ENCODE peak calls at places on chromosomes 13 and 19, in six cellular contexts. One of them, this sample, is unnamed.
A peak's percentile ranks its signal among the peaks of the same experiment; 100 is the strongest.

GRCh38 chr19:34319230-34319585 is 45.8 kb upstream of the GPI start:
- DNase-seq in HAP-1: no peak
- DNase-seq in tibial nerve: no peak
- DNase-seq in left ventricle myocardium inferior: no peak
- DNase-seq in A549: no peak
- DNase-seq in SK-N-SH: no peak
- DNase-seq in this sample: no peak

GRCh38 chr13:107233541-107233940 is 665.6 kb upstream of the ARGLU1 start:
- DNase-seq in HAP-1: no peak
- DNase-seq in tibial nerve: no peak
- DNase-seq in left ventricle myocardium inferior: no peak
- DNase-seq in A549: no peak
- DNase-seq in SK-N-SH: no peak
- DNase-seq in this sample: no peak

GRCh38 chr19:40590464-40591265 is 10.5 kb upstream of the LTBP4 start:
- DNase-seq in HAP-1: no peak
- DNase-seq in tibial nerve: no peak
- DNase-seq in left ventricle myocardium inferior: no peak
- DNase-seq in A549: no peak
- DNase-seq in SK-N-SH: no peak
- DNase-seq in this sample: no peak

GRCh38 chr19:30666301-30666803 is 294.2 kb downstream of the ZNF536 start:
- DNase-seq in HAP-1: peak; percentile 82
- DNase-seq in tibial nerve: peak; percentile 65
- DNase-seq in left ventricle myocardium inferior: no peak
- DNase-seq in A549: peak; percentile 66
- DNase-seq in SK-N-SH: peak; percentile 78
- DNase-seq in this sample: peak; percentile 66

GRCh38 chr13:110311721-110312668 is 4.9 kb downstream of the COL4A2 start:
- DNase-seq in HAP-1: no peak
- DNase-seq in tibial nerve: no peak
- DNase-seq in left ventricle myocardium inferior: no peak
- DNase-seq in A549: no peak
- DNase-seq in SK-N-SH: no peak
- DNase-seq in this sample: no peak

GRCh38 chr13:49113526-49114286 is 106.4 kb upstream of the MLNR start:
- DNase-seq in HAP-1: peak; percentile 18
- DNase-seq in tibial nerve: no peak
- DNase-seq in left ventricle myocardium inferior: no peak
- DNase-seq in A549: no peak
- DNase-seq in SK-N-SH: no peak
- DNase-seq in this sample: no peak

GRCh38 chr13:27125357-27126282 is 46.0 kb downstream of the USP12 start:
- DNase-seq in HAP-1: peak; percentile 75
- DNase-seq in tibial nerve: no peak
- DNase-seq in left ventricle myocardium inferior: no peak
- DNase-seq in A549: no peak
- DNase-seq in SK-N-SH: no peak
- DNase-seq in this sample: peak; percentile 7

GRCh38 chr13:50549221-50549942 is 294.1 kb downstream of the DLEU7 start:
- DNase-seq in HAP-1: no peak
- DNase-seq in tibial nerve: no peak
- DNase-seq in left ventricle myocardium inferior: no peak
- DNase-seq in A549: no peak
- DNase-seq in SK-N-SH: no peak
- DNase-seq in this sample: no peak

GRCh38 chr19:48780684-48781391 is 25.5 kb downstream of the FGF21 start:
- DNase-seq in HAP-1: no peak
- DNase-seq in tibial nerve: peak; percentile 18
- DNase-seq in left ventricle myocardium inferior: no peak
- DNase-seq in A549: no peak
- DNase-seq in SK-N-SH: no peak
- DNase-seq in this sample: peak; percentile 22

GRCh38 chr13:102597029-102598015 is 536 bp downstream of the TPP2 start:
- DNase-seq in HAP-1: peak; percentile 35
- DNase-seq in tibial nerve: no peak
- DNase-seq in left ventricle myocardium inferior: peak; percentile 16
- DNase-seq in A549: no peak
- DNase-seq in SK-N-SH: peak; percentile 64
- DNase-seq in this sample: peak; percentile 24

GRCh38 chr19:40245506-40246128 is 19.1 kb upstream of the CCNP start:
- DNase-seq in HAP-1: no peak
- DNase-seq in tibial nerve: no peak
- DNase-seq in left ventricle myocardium inferior: no peak
- DNase-seq in A549: no peak
- DNase-seq in SK-N-SH: no peak
- DNase-seq in this sample: no peak

GRCh38 chr13:41505209-41505835 is 48.0 kb downstream of the RGCC start:
- DNase-seq in HAP-1: no peak
- DNase-seq in tibial nerve: no peak
- DNase-seq in left ventricle myocardium inferior: no peak
- DNase-seq in A549: no peak
- DNase-seq in SK-N-SH: no peak
- DNase-seq in this sample: no peak

GRCh38 chr13:99610702-99611289 is 109.5 kb downstream of the TM9SF2 start:
- DNase-seq in HAP-1: peak; percentile 36
- DNase-seq in tibial nerve: no peak
- DNase-seq in left ventricle myocardium inferior: no peak
- DNase-seq in A549: no peak
- DNase-seq in SK-N-SH: no peak
- DNase-seq in this sample: no peak

GRCh38 chr19:35555301-35556005 is 8.0 kb downstream of the ATP4A start:
- DNase-seq in HAP-1: peak; percentile 59
- DNase-seq in tibial nerve: no peak
- DNase-seq in left ventricle myocardium inferior: no peak
- DNase-seq in A549: peak; percentile 95
- DNase-seq in SK-N-SH: peak; percentile 84
- DNase-seq in this sample: peak; percentile 68

GRCh38 chr13:49108204-49108603 is 111.9 kb upstream of the MLNR start:
- DNase-seq in HAP-1: no peak
- DNase-seq in tibial nerve: no peak
- DNase-seq in left ventricle myocardium inferior: no peak
- DNase-seq in A549: no peak
- DNase-seq in SK-N-SH: no peak
- DNase-seq in this sample: no peak

GRCh38 chr19:4338441-4339350 is at the start of gene STAP2:
- DNase-seq in HAP-1: no peak
- DNase-seq in tibial nerve: no peak
- DNase-seq in left ventricle myocardium inferior: no peak
- DNase-seq in A549: no peak
- DNase-seq in SK-N-SH: no peak
- DNase-seq in this sample: no peak

GRCh38 chr13:30859326-30859725 is 46.7 kb upstream of the MEDAG start:
- DNase-seq in HAP-1: no peak
- DNase-seq in tibial nerve: no peak
- DNase-seq in left ventricle myocardium inferior: no peak
- DNase-seq in A549: no peak
- DNase-seq in SK-N-SH: no peak
- DNase-seq in this sample: no peak

GRCh38 chr13:21583496-21583895 is 20.5 kb downstream of the MICU2 start:
- DNase-seq in HAP-1: no peak
- DNase-seq in tibial nerve: no peak
- DNase-seq in left ventricle myocardium inferior: no peak
- DNase-seq in A549: no peak
- DNase-seq in SK-N-SH: no peak
- DNase-seq in this sample: peak; percentile 30

GRCh38 chr19:4390017-4390861 is 10.1 kb downstream of the SH3GL1 start:
- DNase-seq in HAP-1: no peak
- DNase-seq in tibial nerve: no peak
- DNase-seq in left ventricle myocardium inferior: peak; percentile 55
- DNase-seq in A549: no peak
- DNase-seq in SK-N-SH: no peak
- DNase-seq in this sample: no peak

GRCh38 chr19:8638078-8638619 is 7.7 kb downstream of the NFILZ start:
- DNase-seq in HAP-1: no peak
- DNase-seq in tibial nerve: no peak
- DNase-seq in left ventricle myocardium inferior: peak; percentile 39
- DNase-seq in A549: peak; percentile 63
- DNase-seq in SK-N-SH: no peak
- DNase-seq in this sample: no peak

GRCh38 chr13:83452292-83452950 is 429.9 kb downstream of the SLITRK1 start:
- DNase-seq in HAP-1: no peak
- DNase-seq in tibial nerve: no peak
- DNase-seq in left ventricle myocardium inferior: no peak
- DNase-seq in A549: no peak
- DNase-seq in SK-N-SH: no peak
- DNase-seq in this sample: peak; percentile 7

GRCh38 chr19:51071006-51071405 is 6.1 kb upstream of the KLK13 start:
- DNase-seq in HAP-1: no peak
- DNase-seq in tibial nerve: no peak
- DNase-seq in left ventricle myocardium inferior: no peak
- DNase-seq in A549: no peak
- DNase-seq in SK-N-SH: no peak
- DNase-seq in this sample: no peak

GRCh38 chr13:113149711-113150544 is 8.5 kb upstream of the PROZ start:
- DNase-seq in HAP-1: no peak
- DNase-seq in tibial nerve: no peak
- DNase-seq in left ventricle myocardium inferior: no peak
- DNase-seq in A549: no peak
- DNase-seq in SK-N-SH: no peak
- DNase-seq in this sample: no peak

GRCh38 chr13:105936816-105937215 is 598.6 kb downstream of the EFNB2 start:
- DNase-seq in HAP-1: no peak
- DNase-seq in tibial nerve: no peak
- DNase-seq in left ventricle myocardium inferior: no peak
- DNase-seq in A549: no peak
- DNase-seq in SK-N-SH: no peak
- DNase-seq in this sample: no peak

GRCh38 chr13:38902551-38902950 is 88.1 kb downstream of the STOML3 start:
- DNase-seq in HAP-1: no peak
- DNase-seq in tibial nerve: no peak
- DNase-seq in left ventricle myocardium inferior: no peak
- DNase-seq in A549: no peak
- DNase-seq in SK-N-SH: no peak
- DNase-seq in this sample: no peak

GRCh38 chr13:34179481-34179880 is 361.5 kb downstream of the RFC3 start:
- DNase-seq in HAP-1: no peak
- DNase-seq in tibial nerve: no peak
- DNase-seq in left ventricle myocardium inferior: no peak
- DNase-seq in A549: no peak
- DNase-seq in SK-N-SH: no peak
- DNase-seq in this sample: no peak

GRCh38 chr13:30968734-30969335 is 36.4 kb downstream of the TEX26 start:
- DNase-seq in HAP-1: no peak
- DNase-seq in tibial nerve: no peak
- DNase-seq in left ventricle myocardium inferior: no peak
- DNase-seq in A549: no peak
- DNase-seq in SK-N-SH: no peak
- DNase-seq in this sample: no peak

GRCh38 chr19:3017923-3018322 is 11.2 kb downstream of the TLE2 start:
- DNase-seq in HAP-1: no peak
- DNase-seq in tibial nerve: no peak
- DNase-seq in left ventricle myocardium inferior: no peak
- DNase-seq in A549: no peak
- DNase-seq in SK-N-SH: no peak
- DNase-seq in this sample: no peak

GRCh38 chr19:30696514-30696913 is 324.3 kb downstream of the ZNF536 start:
- DNase-seq in HAP-1: peak; percentile 72
- DNase-seq in tibial nerve: no peak
- DNase-seq in left ventricle myocardium inferior: no peak
- DNase-seq in A549: peak; percentile 87
- DNase-seq in SK-N-SH: peak; percentile 52
- DNase-seq in this sample: peak; percentile 55

GRCh38 chr13:89199138-89199537 is 1528.0 kb downstream of the SLITRK5 start:
- DNase-seq in HAP-1: no peak
- DNase-seq in tibial nerve: no peak
- DNase-seq in left ventricle myocardium inferior: no peak
- DNase-seq in A549: no peak
- DNase-seq in SK-N-SH: no peak
- DNase-seq in this sample: no peak

GRCh38 chr19:13172335-13173128 is 22.3 kb downstream of the IER2 start:
- DNase-seq in HAP-1: peak; percentile 51
- DNase-seq in tibial nerve: peak; percentile 74
- DNase-seq in left ventricle myocardium inferior: peak; percentile 77
- DNase-seq in A549: peak; percentile 60
- DNase-seq in SK-N-SH: peak; percentile 74
- DNase-seq in this sample: peak; percentile 95
- H3K4me1 ChIP-seq in HAP-1: peaks cover 16% of the 10 kb centered on the region
- H3K4me1 ChIP-seq in tibial nerve: peaks cover 17% of the 10 kb centered on the region
- H3K4me1 ChIP-seq in left ventricle myocardium inferior: peaks cover 35% of the 10 kb centered on the region
- H3K4me1 ChIP-seq in A549: peaks cover 54% of the 10 kb centered on the region
- H3K4me1 ChIP-seq in SK-N-SH: peaks cover 31% of the 10 kb centered on the region
- H3K4me1 ChIP-seq in this sample: peaks cover 20% of the 10 kb centered on the region

DNA sequence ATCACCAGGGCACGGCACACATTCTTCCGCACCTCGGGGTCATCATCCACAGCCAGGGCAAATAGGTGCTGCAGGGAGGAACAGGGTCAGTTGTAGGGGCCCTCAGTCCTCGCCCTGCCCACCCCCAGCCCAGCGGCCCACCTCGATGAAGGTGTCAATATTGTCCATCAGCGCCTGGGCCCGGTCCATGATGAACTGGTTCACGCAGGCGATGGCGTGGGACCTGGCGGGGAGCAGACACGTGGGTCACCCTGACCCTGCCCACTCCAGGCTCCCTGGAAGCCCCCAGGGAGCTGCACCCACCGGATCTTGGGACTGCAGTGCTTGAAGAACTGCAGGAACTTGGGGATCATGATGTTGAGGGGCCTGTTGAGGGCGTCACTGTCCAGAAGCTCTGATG is 8.6 kb downstream of the TNPO2 start:
- DNase-seq in HAP-1: no peak
- DNase-seq in tibial nerve: no peak
- DNase-seq in left ventricle myocardium inferior: no peak
- DNase-seq in A549: no peak
- DNase-seq in SK-N-SH: no peak
- DNase-seq in this sample: no peak
- H3K4me1 ChIP-seq in HAP-1: no peaks in the 10 kb centered on the region
- H3K4me1 ChIP-seq in tibial nerve: peaks cover 4% of the 10 kb centered on the region
- H3K4me1 ChIP-seq in left ventricle myocardium inferior: peaks cover 12% of the 10 kb centered on the region
- H3K4me1 ChIP-seq in A549: no peaks in the 10 kb centered on the region
- H3K4me1 ChIP-seq in SK-N-SH: peaks cover 2% of the 10 kb centered on the region
- H3K4me1 ChIP-seq in this sample: no peaks in the 10 kb centered on the region

DNA sequence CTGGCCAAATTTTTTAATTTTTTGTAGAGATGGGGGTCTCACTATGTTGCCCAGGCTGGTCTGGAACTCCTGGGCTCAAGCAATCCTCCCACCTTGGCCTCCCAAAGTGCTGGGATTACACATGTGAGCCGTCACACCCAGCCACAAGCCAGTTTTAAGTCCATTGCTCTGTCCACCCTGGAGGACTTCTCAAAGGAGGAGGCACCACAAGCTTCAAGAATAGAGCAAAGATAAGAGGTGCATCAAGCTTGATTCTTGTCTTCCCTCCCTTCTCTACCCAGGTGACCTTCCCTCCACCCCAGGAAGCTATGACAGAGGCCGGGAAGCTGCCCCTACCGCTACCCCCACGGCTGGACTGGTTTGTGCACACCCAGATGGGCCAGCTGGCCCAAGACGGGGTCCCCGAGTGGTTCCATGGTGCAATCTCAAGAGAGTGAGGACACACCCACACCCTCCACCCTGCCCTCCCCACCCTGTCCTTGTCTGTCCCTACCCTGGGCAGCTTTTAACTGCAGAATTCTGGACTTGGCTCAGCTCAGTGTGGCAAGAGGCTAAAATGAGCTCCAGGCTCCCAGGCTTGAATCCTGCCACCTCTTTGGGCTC is 5.1 kb downstream of the HSH2D start:
- DNase-seq in HAP-1: no peak
- DNase-seq in tibial nerve: no peak
- DNase-seq in left ventricle myocardium inferior: no peak
- DNase-seq in A549: no peak
- DNase-seq in SK-N-SH: no peak
- DNase-seq in this sample: no peak
- H3K4me1 ChIP-seq in HAP-1: no peaks in the 10 kb centered on the region
- H3K4me1 ChIP-seq in tibial nerve: no peaks in the 10 kb centered on the region
- H3K4me1 ChIP-seq in left ventricle myocardium inferior: no peaks in the 10 kb centered on the region
- H3K4me1 ChIP-seq in A549: no peaks in the 10 kb centered on the region
- H3K4me1 ChIP-seq in SK-N-SH: no peaks in the 10 kb centered on the region
- H3K4me1 ChIP-seq in this sample: no peaks in the 10 kb centered on the region

GRCh38 chr13:28406728-28407266 is 88.1 kb downstream of the FLT1 start:
- DNase-seq in HAP-1: no peak
- DNase-seq in tibial nerve: no peak
- DNase-seq in left ventricle myocardium inferior: no peak
- DNase-seq in A549: no peak
- DNase-seq in SK-N-SH: no peak
- DNase-seq in this sample: no peak
- H3K4me1 ChIP-seq in HAP-1: peaks cover 13% of the 10 kb centered on the region
- H3K4me1 ChIP-seq in tibial nerve: peaks cover 2% of the 10 kb centered on the region
- H3K4me1 ChIP-seq in left ventricle myocardium inferior: peaks cover 65% of the 10 kb centered on the region
- H3K4me1 ChIP-seq in A549: no peaks in the 10 kb centered on the region
- H3K4me1 ChIP-seq in SK-N-SH: no peaks in the 10 kb centered on the region
- H3K4me1 ChIP-seq in this sample: peaks cover 6% of the 10 kb centered on the region

This sample was measured in BE2C.